ENCODE peak calls at places on chromosomes 2 and 18, in ten cellular contexts. M is GM23338; Q is hippocampal formation; W is GDM1; Y is stimulated activated CD4-positive, alpha-beta T cell treated with anti-CD3 and anti-CD28 coated beads, Interleukin-1b, Interleukin-23, amount 100 ng/mL, for 24 hours; H is left ventricle myocardium superior; N is nephron progenitor cell; E is RPMI7951; J is AG09319; P is colonic mucosa. F is an unnamed sample.

GRCh38 chr2:204365778-204366177 is 179.5 kb upstream of the PARD3B start:
- DNase-seq in M (no peak), Q (no peak), W (no peak), Y (no peak), H (no peak), N (no peak), E (no peak), J (no peak), P (no peak), F (peak)

GRCh38 chr2:233035426-233036161 is 3.1 kb downstream of the NEU2 start:
- DNase-seq in M (no peak), Q (no peak), W (no peak), Y (no peak), H (no peak), N (no peak), E (no peak), J (no peak), P (no peak), F (no peak)

GRCh38 chr2:10915236-10915635 is 3.5 kb downstream of the KCNF1 start:
- DNase-seq in M (no peak), Q (no peak), W (no peak), Y (no peak), H (no peak), N (no peak), E (no peak), J (no peak), P (no peak), F (no peak)

GRCh38 chr2:240935101-240935876 is 29.2 kb downstream of the CROCC2 start:
- DNase-seq in M (no peak), Q (no peak), W (no peak), Y (no peak), H (no peak), N (peak), E (no peak), J (no peak), P (peak), F (no peak)

GRCh38 chr2:43737855-43738254 is 36.0 kb upstream of the DYNC2LI1 start:
- DNase-seq in M (no peak), Q (no peak), W (no peak), Y (no peak), H (no peak), N (no peak), E (no peak), J (no peak), P (no peak), F (no peak)

GRCh38 chr18:48784654-48785053 is 166.1 kb downstream of the SMAD7 start:
- DNase-seq in M (no peak), Q (no peak), W (no peak), Y (no peak), H (peak), N (no peak), E (no peak), J (no peak), P (no peak), F (no peak)

GRCh38 chr18:75364512-75364911 is 63.0 kb downstream of the SMIM21 start:
- DNase-seq in M (no peak), Q (no peak), W (no peak), Y (no peak), H (no peak), N (no peak), E (no peak), J (no peak), P (no peak), F (no peak)

GRCh38 chr18:38619129-38619528 is 1053.5 kb upstream of the CELF4 start:
- DNase-seq in M (no peak), Q (no peak), W (no peak), Y (no peak), H (no peak), N (no peak), E (no peak), J (no peak), P (no peak), F (no peak)

F was measured in D341Med.